ENCODE peak calls at places on chromosomes 6 and 20, in seven cellular contexts. L is mucosa of gallbladder, K is activated gamma-delta T cell, V is HuH-7.5, P is left colon, D is tibial artery, C is progenitor cell of endocrine pancreas. O is an unnamed sample.

GRCh38 chr20:5786930-5787826 is 37.0 kb downstream of the SHLD1 start:
- DNase-seq in L (peak), K (no peak), V (no peak), P (no peak), D (no peak), C (no peak), O (peak)

GRCh38 chr6:74871757-74872156 is 334.1 kb downstream of the COL12A1 start:
- DNase-seq in L (no peak), K (no peak), V (no peak), P (no peak), D (no peak), C (no peak), O (peak)

GRCh38 chr20:3796477-3797225 is 541 bp downstream of the CDC25B start:
- DNase-seq in L (no peak), K (no peak), V (peak), P (peak), D (no peak), C (no peak), O (no peak)

GRCh38 chr20:17571153-17571527 is 1.3 kb downstream of the DSTN start:
- DNase-seq in L (no peak), K (no peak), V (no peak), P (no peak), D (no peak), C (no peak), O (peak)

GRCh38 chr6:158630944-158631616 is 13.5 kb downstream of the DYNLT1 start:
- DNase-seq in L (peak), K (no peak), V (no peak), P (peak), D (peak), C (no peak), O (no peak)

GRCh38 chr20:60363698-60364097 is 405.5 kb downstream of the CDH26 start:
- DNase-seq in L (no peak), K (no peak), V (no peak), P (no peak), D (no peak), C (no peak), O (no peak)

GRCh38 chr6:105601541-105602174 is 198.8 kb upstream of the PREP start:
- DNase-seq in L (peak), K (no peak), V (no peak), P (no peak), D (peak), C (no peak), O (peak)

GRCh38 chr20:31560900-31561598 is 44.0 kb upstream of the ID1 start:
- DNase-seq in L (peak), K (no peak), V (no peak), P (no peak), D (peak), C (no peak), O (peak)

GRCh38 chr20:64158346-64159285 is 5.6 kb upstream of the MYT1 start:
- DNase-seq in L (no peak), K (no peak), V (no peak), P (no peak), D (no peak), C (no peak), O (no peak)

GRCh38 chr6:95519228-95520037 is 57.9 kb upstream of the MANEA start:
- DNase-seq in L (no peak), K (no peak), V (peak), P (no peak), D (no peak), C (no peak), O (no peak)

GRCh38 chr20:59677586-59677985 is 73.2 kb downstream of the PHACTR3 start:
- DNase-seq in L (no peak), K (no peak), V (no peak), P (no peak), D (no peak), C (no peak), O (no peak)

O was measured in adipocyte.